ENCODE peak calls at places on chromosomes 11 and 22, in eight cellular contexts. E, M, O, S, A, T, P and L are unnamed samples.

GRCh38 chr22:20551805-20552449 is 44.5 kb downstream of the MED15 start:
- DNase-seq in E (peak; percentile 82), M (no peak), O (no peak), S (peak; percentile 77), A (no peak), T (no peak), P (no peak), L (no peak)

GRCh38 chr11:114571712-114572111 is 12.0 kb upstream of the NXPE1 start:
- DNase-seq in E (no peak), M (no peak), O (no peak), S (no peak), A (no peak), T (peak; percentile 39), P (no peak), L (no peak)

GRCh38 chr11:89608234-89608966 is 101.7 kb upstream of the TRIM77 start:
- DNase-seq in E (no peak), M (no peak), O (no peak), S (no peak), A (no peak), T (no peak), P (no peak), L (no peak)

GRCh38 chr11:56234155-56234554 is at the start of gene OR5T2:
- DNase-seq in E (no peak), M (no peak), O (no peak), S (no peak), A (no peak), T (no peak), P (no peak), L (no peak)

GRCh38 chr11:111561801-111562325 is 21.3 kb downstream of the LAYN start:
- DNase-seq in E (no peak), M (no peak), O (peak; percentile 71), S (no peak), A (peak; percentile 90), T (no peak), P (no peak), L (peak; percentile 76)

GRCh38 chr11:103202048-103202651 is 92.9 kb downstream of the DYNC2H1 start:
- DNase-seq in E (no peak), M (peak; percentile 3), O (peak; percentile 14), S (no peak), A (peak; percentile 61), T (no peak), P (no peak), L (peak; percentile 66)

GRCh38 chr11:64060263-64060860 is 24.6 kb downstream of the FLRT1 start:
- DNase-seq in E (no peak), M (no peak), O (no peak), S (no peak), A (no peak), T (peak; percentile 46), P (no peak), L (no peak)

GRCh38 chr22:37739000-37739399 is 42.2 kb downstream of the TRIOBP start:
- DNase-seq in E (no peak), M (no peak), O (no peak), S (no peak), A (peak; percentile 94), T (no peak), P (no peak), L (peak; percentile 32)

GRCh38 chr11:43574949-43575915 is 105.3 kb upstream of the HSD17B12 start:
- DNase-seq in E (no peak), M (no peak), O (no peak), S (no peak), A (peak; percentile 77), T (no peak), P (no peak), L (peak; percentile 61)

GRCh38 chr11:61332266-61332822 is 561 bp downstream of the DDB1 start:
- DNase-seq in E (no peak), M (peak; percentile 30), O (no peak), S (no peak), A (peak; percentile 21), T (no peak), P (no peak), L (peak; percentile 28)

GRCh38 chr22:40534379-40535188 is 101.9 kb downstream of the MRTFA start:
- DNase-seq in E (no peak), M (no peak), O (no peak), S (no peak), A (peak; percentile 89), T (peak; percentile 51), P (no peak), L (peak; percentile 77)

GRCh38 chr11:8263769-8264410 is at the start of gene LMO1:
- DNase-seq in E (peak; percentile 79), M (peak; percentile 89), O (peak; percentile 11), S (peak; percentile 81), A (peak; percentile 68), T (peak; percentile 82), P (peak; percentile 13), L (peak; percentile 76)

GRCh38 chr11:67400251-67400941 is 1.3 kb downstream of the PPP1CA start:
- DNase-seq in E (no peak), M (no peak), O (no peak), S (no peak), A (peak; percentile 18), T (no peak), P (no peak), L (no peak)

GRCh38 chr11:35662061-35662648 is 420 bp upstream of the TRIM44 start:
- DNase-seq in E (no peak), M (peak; percentile 34), O (no peak), S (peak; percentile 18), A (peak; percentile 8), T (no peak), P (no peak), L (peak; percentile 5)

DNA sequence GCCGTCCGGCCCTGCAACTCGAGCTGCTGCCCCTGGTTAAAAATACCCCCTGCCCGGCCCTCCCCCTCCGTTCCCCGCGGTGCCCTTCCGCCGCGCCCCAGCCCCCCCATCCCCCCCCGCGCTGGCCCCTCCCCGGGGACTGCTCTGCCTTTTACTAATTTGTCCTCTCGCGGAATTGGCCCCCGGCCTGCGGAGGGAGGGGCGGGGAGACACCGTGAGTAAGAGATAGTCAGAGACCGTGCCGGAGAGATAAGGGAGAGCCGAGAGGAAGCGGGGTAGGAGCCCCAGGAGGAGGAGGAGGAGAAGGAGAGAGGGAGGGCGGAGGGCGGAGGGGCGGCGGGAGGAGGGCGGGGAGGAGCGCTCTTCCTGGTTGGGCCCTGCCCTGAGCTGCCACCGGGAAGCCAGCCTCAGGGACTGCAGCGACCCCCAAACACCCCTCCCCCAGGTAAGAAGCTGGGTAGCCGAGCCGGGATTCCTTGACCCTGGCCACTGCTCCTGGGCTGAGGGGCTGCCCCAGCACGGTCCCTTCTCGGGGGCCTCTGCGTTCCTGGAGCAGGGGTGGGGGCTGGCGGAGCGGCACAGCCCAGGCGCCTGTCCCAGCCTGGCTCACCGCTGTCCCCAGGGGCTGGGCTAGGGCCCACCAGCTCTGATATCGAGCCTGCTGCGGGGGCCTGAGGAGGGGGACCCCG is at the start of gene CAPN1:
- DNase-seq in E (peak; percentile 92), M (peak; percentile 89), O (peak; percentile 75), S (peak; percentile 85), A (peak; percentile 80), T (peak; percentile 85), P (peak; percentile 60), L (peak; percentile 85)
- TF ChIP-seq CTCF in E (no peak), M (no peak), O (no peak), S (no peak), A (no peak), T (no peak), P (no peak), L (no peak)

GRCh38 chr22:23315341-23315917 is 135.1 kb downstream of the BCR start:
- DNase-seq in E (peak; percentile 59), M (peak; percentile 78), O (peak; percentile 4), S (peak; percentile 64), A (peak; percentile 68), T (peak; percentile 82), P (no peak), L (peak; percentile 71)
- TF ChIP-seq CTCF in E (peak; percentile 81), M (peak; percentile 62), O (peak; percentile 63), S (peak; percentile 43), A (peak; percentile 54), T (peak; percentile 89), P (peak; percentile 51), L (peak; percentile 57)

GRCh38 chr11:11901917-11902316 is 60.1 kb downstream of the USP47 start:
- DNase-seq in E (no peak), M (no peak), O (no peak), S (no peak), A (no peak), T (no peak), P (no peak), L (no peak)

GRCh38 chr11:11895672-11896071 is 53.9 kb downstream of the USP47 start:
- DNase-seq in E (no peak), M (no peak), O (no peak), S (no peak), A (peak; percentile 23), T (no peak), P (no peak), L (no peak)

GRCh38 chr11:11894486-11894885 is 52.7 kb downstream of the USP47 start:
- DNase-seq in E (no peak), M (no peak), O (no peak), S (no peak), A (no peak), T (no peak), P (no peak), L (no peak)

GRCh38 chr11:11898648-11899047 is 56.9 kb downstream of the USP47 start:
- DNase-seq in E (no peak), M (no peak), O (no peak), S (no peak), A (no peak), T (no peak), P (no peak), L (no peak)

GRCh38 chr11:11899401-11899800 is 57.6 kb downstream of the USP47 start:
- DNase-seq in E (no peak), M (no peak), O (no peak), S (no peak), A (no peak), T (no peak), P (no peak), L (no peak)
- TF ChIP-seq CTCF in E (no peak), M (no peak), O (no peak), S (no peak), A (peak; percentile 8), T (peak; percentile 45), P (no peak), L (no peak)

GRCh38 chr11:2892215-2893020 is 6.8 kb upstream of the CDKN1C start:
- DNase-seq in E (peak; percentile 64), M (peak; percentile 85), O (peak; percentile 19), S (no peak), A (peak; percentile 44), T (peak; percentile 88), P (no peak), L (peak; percentile 70)

GRCh38 chr11:2890466-2891241 is 5.1 kb upstream of the CDKN1C start:
- DNase-seq in E (peak; percentile 92), M (no peak), O (no peak), S (peak; percentile 79), A (peak; percentile 56), T (no peak), P (no peak), L (peak; percentile 22)

GRCh38 chr11:2891901-2892214 is 6.3 kb upstream of the CDKN1C start:
- DNase-seq in E (peak; percentile 86), M (no peak), O (no peak), S (peak; percentile 70), A (peak; percentile 22), T (no peak), P (no peak), L (peak; percentile 30)

GRCh38 chr11:2889399-2890273 is 4.1 kb upstream of the CDKN1C start:
- DNase-seq in E (no peak), M (no peak), O (no peak), S (no peak), A (no peak), T (no peak), P (no peak), L (no peak)

DNA sequence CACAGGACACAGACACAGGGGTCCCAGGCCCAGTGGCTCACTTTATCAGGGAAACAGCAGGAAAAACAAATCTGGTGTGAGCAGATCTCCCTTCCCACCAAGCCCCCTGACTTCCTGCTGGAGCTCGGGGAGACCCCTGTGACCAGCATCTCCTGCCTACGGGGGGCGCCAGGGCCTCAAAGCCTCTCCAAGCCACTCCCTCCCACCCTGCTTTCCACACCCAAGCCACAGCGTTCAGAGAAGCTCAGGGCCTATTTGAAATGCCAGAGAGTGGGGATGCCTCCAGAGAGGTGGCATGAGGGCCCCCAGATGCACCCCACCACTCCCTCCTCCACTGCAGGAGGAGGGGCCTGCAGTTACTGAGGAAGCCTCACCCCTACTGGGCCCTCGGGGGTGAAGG is 5.7 kb upstream of the CDKN1C start:
- DNase-seq in E (no peak), M (no peak), O (no peak), S (no peak), A (no peak), T (no peak), P (no peak), L (no peak)
- TF ChIP-seq CTCF in E (no peak), M (no peak), O (no peak), S (no peak), A (peak; percentile 4), T (peak; percentile 50), P (no peak), L (no peak)